ENCODE peak calls at places on chromosomes 13 and 19, in ten cellular contexts. Z is ovary, T is GM12891, Y is sigmoid colon, W is spleen, I is uterus, H is GM12892, C is body of pancreas, N is heart left ventricle, R is tibial nerve. L is an unnamed sample.

GRCh38 chr19:42613666-42614065 is 18.9 kb upstream of the CEACAM8 start:
- DNase-seq in I (no peak), N (no peak), Y (no peak), T (no peak), Z (no peak), W (no peak), H (no peak), R (no peak), C (no peak), L (no peak)

GRCh38 chr13:28830580-28830979 is 10.4 kb downstream of the MTUS2 start:
- DNase-seq in H (no peak), Y (no peak), Z (no peak), T (no peak), W (no peak), N (no peak), C (no peak), I (no peak), R (no peak), L (no peak)

GRCh38 chr13:43516401-43516826 is 270.4 kb downstream of the ENOX1 start:
- DNase-seq in Z (no peak), R (no peak), H (no peak), W (no peak), N (peak), T (no peak), C (no peak), Y (peak), I (peak), L (no peak)

GRCh38 chr19:21569497-21569870 is 64.1 kb downstream of the ZNF429 start:
- DNase-seq in I (no peak), R (no peak), Y (no peak), H (no peak), C (peak), N (peak), Z (no peak), W (no peak), T (no peak), L (no peak)

GRCh38 chr13:29484236-29484635 is 111.3 kb downstream of the SLC7A1 start:
- DNase-seq in Z (no peak), W (peak), Y (no peak), H (no peak), T (no peak), N (no peak), I (no peak), C (no peak), R (no peak), L (no peak)

GRCh38 chr13:33730147-33730546 is 87.8 kb upstream of the RFC3 start:
- DNase-seq in Z (no peak), R (no peak), C (no peak), N (no peak), Y (no peak), W (no peak), H (no peak), I (no peak), T (no peak), L (no peak)

GRCh38 chr19:10946964-10947657 is 13.7 kb upstream of the SMARCA4 start:
- DNase-seq in N (no peak), C (no peak), I (no peak), H (no peak), Z (no peak), Y (no peak), R (no peak), W (no peak), T (no peak), L (no peak)

GRCh38 chr13:24280722-24281121 is 28.7 kb upstream of the C1QTNF9 start:
- DNase-seq in H (peak), R (no peak), I (no peak), T (peak), Y (no peak), C (no peak), W (no peak), N (no peak), Z (no peak), L (no peak)

GRCh38 chr19:52621376-52621775 is 16.8 kb downstream of the ZNF83 start:
- DNase-seq in C (no peak), R (no peak), H (no peak), T (no peak), N (no peak), I (no peak), W (no peak), Z (no peak), Y (no peak), L (no peak)
- TF ChIP-seq POLR2A in C (no peak), R (no peak), H (no peak), T (no peak), N (no peak), I (no peak), W (no peak), Z (no peak), Y (no peak), L (no peak)

DNA sequence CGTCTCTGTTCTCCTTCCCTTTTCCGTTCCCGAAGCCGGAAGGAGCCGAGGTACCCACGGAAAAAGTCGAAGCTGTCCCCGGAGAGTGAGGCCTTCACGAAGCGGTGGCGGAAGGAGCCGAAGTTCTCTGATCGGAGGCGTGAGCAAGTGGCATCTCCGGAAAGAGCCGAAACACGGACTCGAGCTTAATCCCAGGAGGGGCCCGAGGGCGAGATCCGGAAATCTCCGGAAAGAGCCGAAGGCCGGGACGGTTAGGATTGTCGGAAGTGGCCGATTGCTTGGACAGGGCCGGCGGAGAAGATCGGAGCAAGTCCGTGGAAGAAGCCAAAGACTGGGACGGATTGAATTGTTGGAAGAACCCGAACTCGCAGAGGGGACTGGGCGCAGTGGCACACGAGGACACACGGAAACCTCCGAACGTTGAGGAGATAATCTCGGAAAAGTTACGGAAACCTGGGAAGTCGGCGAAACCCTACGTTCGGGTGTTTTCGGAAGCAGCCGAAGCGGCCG is 457 bp upstream of the U2AF2 start:
- DNase-seq in Z (peak), T (peak), W (peak), N (peak), C (peak), I (peak), H (peak), Y (peak), R (peak), L (peak)
- TF ChIP-seq POLR2A in Z (no peak), T (no peak), W (no peak), N (no peak), C (no peak), I (no peak), H (no peak), Y (no peak), R (no peak), L (no peak)

DNA sequence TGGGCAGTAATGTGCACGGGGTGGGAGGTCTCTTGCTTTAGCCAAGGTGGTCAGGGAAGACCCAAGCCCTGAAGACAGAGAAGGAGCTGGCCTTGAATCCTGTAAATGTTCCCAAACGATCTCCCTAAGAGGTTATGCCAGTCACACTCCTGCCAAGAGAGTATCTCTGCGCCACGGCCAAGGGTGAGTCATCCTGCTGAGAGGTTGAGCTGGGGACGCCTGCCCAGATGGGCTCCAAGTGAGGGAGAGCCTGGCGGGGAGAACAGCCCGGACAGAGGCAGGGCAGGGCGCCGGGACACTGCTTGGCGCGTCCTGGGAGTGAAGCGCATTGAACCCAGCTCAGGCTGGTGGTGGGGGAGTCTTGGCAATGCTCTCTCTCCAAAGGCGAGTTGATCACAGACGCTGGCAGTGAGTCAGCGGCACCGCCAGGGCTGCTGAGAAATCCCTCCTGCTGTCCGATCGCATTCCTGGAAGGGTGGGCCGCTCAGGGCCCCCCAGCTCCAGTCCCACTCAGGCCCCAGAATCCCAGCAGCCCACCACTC is 16.4 kb downstream of the SULT2B1 start:
- DNase-seq in Y (peak), R (peak), W (no peak), C (peak), N (peak), Z (peak), I (peak), H (no peak), T (no peak), L (peak)
- TF ChIP-seq POLR2A in Y (no peak), R (no peak), W (no peak), C (no peak), N (no peak), Z (no peak), I (no peak), H (no peak), T (no peak), L (no peak)

DNA sequence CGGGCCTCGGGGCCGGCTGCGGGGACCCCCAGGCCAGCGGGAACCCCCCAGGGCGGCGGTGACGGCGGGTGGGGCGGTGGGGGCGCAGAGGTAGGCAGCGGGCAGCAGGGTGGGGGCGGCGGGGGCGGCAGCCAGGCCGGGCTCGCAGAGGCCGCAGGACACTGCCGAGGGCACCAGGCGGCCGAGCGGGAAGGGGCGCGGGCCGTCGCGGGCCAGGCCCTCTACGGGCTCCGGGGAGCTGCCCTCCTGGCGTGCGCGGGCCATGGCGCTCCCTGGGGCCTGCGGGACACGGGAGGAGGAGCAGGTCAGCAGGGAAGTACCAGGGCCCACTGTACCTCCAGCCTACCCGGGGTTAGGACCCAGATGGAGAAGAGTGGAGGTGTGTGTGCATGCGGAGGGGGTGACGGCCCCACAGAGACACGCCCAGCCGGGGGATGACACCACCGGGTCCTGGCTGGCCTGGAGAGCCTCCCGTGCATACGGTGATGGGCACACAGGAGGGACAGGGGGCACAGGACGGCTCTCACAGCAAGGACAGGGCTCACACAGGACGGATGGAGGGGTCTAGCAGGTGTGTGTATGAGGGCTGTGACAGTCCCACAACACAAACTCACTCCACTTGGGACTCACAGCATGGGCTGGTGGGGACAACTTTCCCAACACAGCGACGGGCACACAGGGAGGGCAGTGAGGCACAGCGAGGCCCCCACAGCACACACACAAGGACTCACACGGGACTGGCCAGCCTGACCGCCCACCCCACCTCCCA is 2.6 kb downstream of the BBC3 start:
- DNase-seq in R (no peak), C (peak), H (no peak), W (peak), N (peak), Y (peak), I (peak), Z (peak), T (no peak), L (no peak)
- TF ChIP-seq POLR2A in R (no peak), C (no peak), H (peak), W (no peak), N (no peak), Y (no peak), I (no peak), Z (no peak), T (no peak), L (no peak)

GRCh38 chr13:90824027-90824426 is 523.5 kb upstream of the MIR17HG start:
- DNase-seq in Y (no peak), I (no peak), C (no peak), T (no peak), R (no peak), H (no peak), W (no peak), Z (no peak), N (no peak), L (no peak)
- TF ChIP-seq POLR2A in Y (no peak), I (no peak), C (no peak), T (no peak), R (no peak), H (no peak), W (no peak), Z (no peak), N (no peak), L (no peak)

GRCh38 chr19:13905634-13906524 is at the start of the genes BRME1 and CC2D1A:
- DNase-seq in Y (peak), T (peak), Z (peak), N (peak), R (peak), I (peak), W (peak), C (peak), H (peak), L (peak)
- TF ChIP-seq POLR2A in Y (no peak), T (peak), Z (peak), N (peak), R (peak), I (no peak), W (no peak), C (no peak), H (peak), L (peak)

GRCh38 chr19:24166055-24166454 is 79.1 kb downstream of the ZNF254 start:
- DNase-seq in N (no peak), C (no peak), H (no peak), I (no peak), Z (no peak), R (no peak), W (no peak), Y (no peak), T (no peak), L (no peak)
- TF ChIP-seq POLR2A in N (no peak), C (no peak), H (no peak), I (no peak), Z (no peak), R (no peak), W (no peak), Y (no peak), T (no peak), L (no peak)

DNA sequence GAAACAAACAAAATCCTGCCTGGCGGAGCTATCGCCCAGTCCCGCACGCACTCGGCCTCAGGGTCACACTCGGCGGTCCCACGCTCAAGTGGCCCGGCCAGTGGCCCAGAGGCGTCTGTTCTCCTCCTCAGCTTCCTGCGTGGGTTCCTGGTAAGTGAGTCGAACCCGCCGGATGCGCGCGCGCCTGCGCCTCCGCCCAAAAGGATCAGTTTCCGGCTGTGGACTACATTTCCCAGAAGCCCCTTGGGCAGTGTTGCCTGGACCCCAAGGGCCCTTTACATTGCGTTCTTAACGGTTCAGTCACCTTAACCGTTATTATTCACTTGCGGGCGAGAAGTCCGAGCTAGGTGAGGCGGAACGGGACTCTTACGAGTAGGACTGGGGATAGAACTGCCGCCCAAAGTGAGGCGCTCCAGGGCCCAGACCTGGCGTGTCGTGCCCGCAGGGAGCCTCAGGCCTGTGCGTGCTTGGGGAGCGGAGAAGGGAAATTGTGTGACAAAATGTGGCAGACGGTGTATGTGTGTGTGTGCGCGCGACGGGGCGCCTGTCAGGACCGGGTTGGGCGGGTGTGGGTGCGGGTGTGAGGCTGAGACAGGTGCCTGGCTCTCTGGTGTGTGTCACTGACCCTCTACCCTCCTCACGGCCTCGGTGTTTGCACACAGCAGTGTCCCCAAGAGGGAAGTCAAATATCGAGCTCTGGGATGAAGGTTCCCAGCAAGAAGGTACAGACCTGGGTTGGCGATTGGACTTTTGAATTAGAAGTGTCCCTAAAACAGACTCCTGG is at the start of gene ZNF546:
- DNase-seq in C (peak), Y (peak), I (peak), T (peak), R (peak), W (peak), N (peak), Z (peak), H (peak), L (peak)
- TF ChIP-seq POLR2A in C (peak), Y (peak), I (peak), T (peak), R (peak), W (peak), N (peak), Z (peak), H (peak), L (peak)

GRCh38 chr19:5978606-5979552 is 939 bp upstream of the RANBP3 start:
- DNase-seq in Z (no peak), R (no peak), H (no peak), I (peak), N (no peak), W (no peak), C (no peak), T (no peak), Y (no peak), L (no peak)

GRCh38 chr19:5985098-5985783 is 7.3 kb upstream of the RANBP3 start:
- DNase-seq in C (peak), Y (no peak), R (no peak), Z (no peak), H (no peak), W (no peak), N (no peak), T (no peak), I (no peak), L (peak)

GRCh38 chr19:5987077-5987818 is 9.3 kb upstream of the RANBP3 start:
- DNase-seq in I (peak), T (peak), Z (peak), C (peak), N (peak), R (peak), H (peak), W (peak), Y (peak), L (peak)

GRCh38 chr19:5988520-5989387 is 10.8 kb upstream of the RANBP3 start:
- DNase-seq in W (no peak), Z (no peak), R (no peak), I (no peak), C (no peak), N (no peak), T (no peak), H (no peak), Y (no peak), L (no peak)

DNA sequence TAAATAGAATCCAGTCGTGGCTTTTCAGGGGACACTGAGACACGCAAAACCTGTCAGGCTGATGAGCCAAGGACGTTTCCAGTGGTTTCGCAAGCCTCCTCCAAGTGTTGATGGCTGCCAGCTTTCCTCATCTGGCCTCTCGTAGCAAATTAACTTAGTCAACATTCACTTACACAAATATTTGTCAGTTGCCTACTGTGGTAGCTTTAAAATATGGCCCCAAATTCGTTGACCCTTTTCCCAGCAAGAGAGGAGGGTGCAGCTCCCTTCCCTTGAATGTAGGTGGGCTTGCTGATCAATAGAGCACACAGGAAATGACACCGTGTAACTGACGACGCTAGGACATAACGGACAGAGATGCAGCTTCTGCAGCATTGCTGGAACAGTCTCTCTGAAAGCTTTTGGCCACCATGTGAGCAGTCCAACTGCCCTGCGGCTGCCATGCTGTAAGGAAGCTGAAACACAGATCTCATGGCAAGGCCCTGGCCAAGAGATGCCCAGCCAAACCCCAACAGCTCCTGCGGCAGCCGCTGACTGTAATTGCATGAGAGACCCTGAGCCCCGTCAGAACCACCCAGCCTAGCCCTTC is 5.5 kb upstream of the RANBP3 start:
- DNase-seq in R (no peak), W (no peak), N (no peak), H (no peak), Z (no peak), Y (no peak), T (no peak), C (no peak), I (no peak), L (no peak)
- TF ChIP-seq POLR2A in R (no peak), W (no peak), N (no peak), H (no peak), Z (no peak), Y (no peak), T (no peak), C (no peak), I (no peak), L (no peak)

GRCh38 chr19:12495002-12495802 is 10.6 kb upstream of the ZNF709 start:
- DNase-seq in C (peak), Y (peak), T (peak), Z (peak), R (peak), N (peak), I (peak), W (peak), H (peak), L (peak)
- TF ChIP-seq POLR2A in C (peak), Y (no peak), T (peak), Z (peak), R (peak), N (peak), I (peak), W (no peak), H (peak), L (peak)